ENCODE peak calls at places on chromosomes 13 and 19, in six cellular contexts. J is Calu3, P is WERI-Rb-1, K is COR-L47, B is left cardiac atrium, H is progenitor cell of endocrine pancreas. V is an unnamed sample.

GRCh38 chr13:87661471-87661870 is 9.7 kb upstream of the SLITRK5 start:
- DNase-seq in J (no peak), H (no peak), K (peak; percentile 46), P (no peak), B (no peak), V (no peak)

GRCh38 chr19:51365211-51366049 is 758 bp downstream of the ETFB start:
- DNase-seq in B (peak; percentile 38), P (no peak), K (no peak), J (peak; percentile 36), H (no peak), V (no peak)

GRCh38 chr13:113981201-113981605 is 7.3 kb upstream of the C13orf46 start:
- DNase-seq in H (no peak), K (peak; percentile 99), J (peak; percentile 16), B (no peak), P (no peak), V (no peak)

GRCh38 chr19:38850976-38851621 is 1.3 kb upstream of the HNRNPL start:
- DNase-seq in J (no peak), P (peak; percentile 41), H (peak; percentile 19), K (peak; percentile 27), B (peak; percentile 44), V (no peak)

GRCh38 chr13:99313473-99313872 is 6.3 kb upstream of the GPR183 start:
- DNase-seq in P (no peak), K (no peak), B (no peak), J (no peak), H (no peak), V (no peak)

GRCh38 chr13:34265016-34265692 is 447.2 kb downstream of the RFC3 start:
- DNase-seq in J (no peak), B (no peak), P (no peak), H (no peak), K (no peak), V (no peak)

GRCh38 chr19:20423381-20424207 is 142.0 kb downstream of the ZNF737 start:
- DNase-seq in H (peak; percentile 9), J (peak; percentile 21), K (no peak), B (peak; percentile 59), P (no peak), V (no peak)

GRCh38 chr19:9849786-9850185 is 14.7 kb downstream of the PIN1 start:
- DNase-seq in J (no peak), B (no peak), K (no peak), P (peak; percentile 33), H (no peak), V (no peak)

GRCh38 chr19:13977803-13978202 is 25.5 kb downstream of the DCAF15 start:
- DNase-seq in J (no peak), H (no peak), P (no peak), K (no peak), B (no peak), V (no peak)

GRCh38 chr13:67156718-67157049 is 73.5 kb downstream of the PCDH9 start:
- DNase-seq in K (no peak), P (no peak), J (no peak), H (no peak), B (no peak), V (no peak)

GRCh38 chr13:101698400-101698799 is 245.9 kb downstream of the ITGBL1 start:
- DNase-seq in P (no peak), H (no peak), K (no peak), B (no peak), J (no peak), V (no peak)

GRCh38 chr13:77390391-77390790 is 63.5 kb upstream of the MYCBP2 start:
- DNase-seq in K (no peak), P (no peak), J (no peak), H (no peak), B (no peak), V (no peak)

GRCh38 chr13:20814224-20814910 is 40.6 kb upstream of the EEF1AKMT1 start:
- DNase-seq in P (peak; percentile 88), H (no peak), B (peak; percentile 86), J (peak; percentile 1), K (no peak), V (no peak)

GRCh38 chr19:42149447-42150202 is 17.4 kb upstream of the POU2F2 start:
- DNase-seq in B (no peak), P (no peak), H (no peak), K (no peak), J (no peak), V (no peak)

GRCh38 chr13:31200636-31200970 is 828 bp downstream of the B3GLCT start:
- DNase-seq in J (peak; percentile 46), K (peak; percentile 43), B (peak; percentile 63), P (peak; percentile 45), H (peak; percentile 53), V (no peak)

GRCh38 chr19:43562698-43563241 is 12.6 kb downstream of the XRCC1 start:
- DNase-seq in B (peak; percentile 83), J (no peak), K (peak; percentile 84), P (no peak), H (no peak), V (no peak)

GRCh38 chr13:30829145-30829544 is 76.9 kb upstream of the MEDAG start:
- DNase-seq in B (no peak), K (no peak), P (no peak), J (peak; percentile 50), H (no peak), V (no peak)

GRCh38 chr19:39128511-39129079 is 3.0 kb downstream of the PAK4 start:
- DNase-seq in K (no peak), P (no peak), B (no peak), J (no peak), H (no peak), V (no peak)

GRCh38 chr19:33800012-33800680 is 3.5 kb downstream of the KCTD15 start:
- DNase-seq in H (no peak), J (no peak), B (no peak), K (no peak), P (no peak), V (no peak)

GRCh38 chr13:27419333-27419732 is 5.1 kb upstream of the GTF3A start:
- DNase-seq in H (no peak), P (no peak), J (no peak), K (no peak), B (no peak), V (no peak)

GRCh38 chr19:38657633-38658222 is 10.3 kb downstream of the ACTN4 start:
- DNase-seq in J (peak; percentile 79), K (no peak), B (no peak), P (no peak), H (no peak), V (no peak)

GRCh38 chr19:2303209-2303798 is 4.7 kb downstream of the LINGO3 start:
- DNase-seq in P (no peak), J (no peak), K (no peak), H (no peak), B (no peak), V (no peak)

GRCh38 chr13:46168341-46168740 is 13.6 kb downstream of the LCP1 start:
- DNase-seq in H (no peak), J (no peak), B (peak; percentile 12), K (no peak), P (no peak), V (no peak)

GRCh38 chr19:32405431-32406160 is at the start of gene DPY19L3:
- DNase-seq in P (peak; percentile 95), B (peak; percentile 97), H (peak; percentile 94), J (peak; percentile 98), K (peak; percentile 92), V (peak; percentile 99)

GRCh38 chr13:18948664-18949488 is 232.7 kb downstream of the TUBA3C start:
- DNase-seq in J (no peak), K (no peak), P (no peak), B (no peak), H (no peak), V (no peak)

GRCh38 chr13:51638497-51638871 is 54.2 kb downstream of the WDFY2 start:
- DNase-seq in K (no peak), J (no peak), H (no peak), P (no peak), B (no peak), V (no peak)

GRCh38 chr19:9205506-9206113 is 13.8 kb downstream of the OR7D4 start:
- DNase-seq in K (peak; percentile 44), H (peak; percentile 61), B (peak; percentile 77), J (peak; percentile 64), P (peak; percentile 71), V (no peak)

GRCh38 chr13:111337741-111338140 is 17.3 kb downstream of the TEX29 start:
- DNase-seq in B (no peak), J (no peak), P (no peak), K (no peak), H (no peak), V (peak; percentile 28)

GRCh38 chr19:34994643-34995471 is 5.3 kb upstream of the GRAMD1A start:
- DNase-seq in B (peak; percentile 73), H (no peak), J (peak; percentile 87), K (no peak), P (no peak), V (no peak)

GRCh38 chr19:15441317-15441716 is 8.4 kb downstream of the WIZ start:
- DNase-seq in J (no peak), P (no peak), K (no peak), B (no peak), H (no peak), V (no peak)

V was measured in mesenteric fat pad.